ENCODE peak calls at places on chromosomes 4 and X, in seven cellular contexts. Q is sigmoid colon, J is upper lobe of left lung, P is testis, L is Peyer's patch, W is spleen, X is IMR-90. Y is an unnamed sample.

GRCh38 chr4:155679343-155679742 is 12.7 kb downstream of the GUCY1A1 start:
- DNase-seq in P (no peak), J (no peak), L (no peak), Q (peak; percentile 78), W (no peak), X (peak; percentile 38), Y (peak; percentile 3)

GRCh38 chr4:83535945-83536648 is at the start of gene GPAT3:
- DNase-seq in Q (peak; percentile 91), X (peak; percentile 45), J (peak; percentile 95), L (peak; percentile 35), W (peak; percentile 93), P (peak; percentile 70), Y (peak; percentile 62)

GRCh38 chr4:98775672-98776071 is 117.3 kb upstream of the TSPAN5 start:
- DNase-seq in L (no peak), Q (no peak), J (no peak), W (no peak), P (no peak), X (no peak), Y (no peak)

GRCh38 chrX:84046403-84046984 is 141.5 kb downstream of the RPS6KA6 start:
- DNase-seq in P (peak; percentile 13), L (no peak), J (no peak), W (no peak), X (peak; percentile 38), Q (no peak), Y (peak; percentile 7)

GRCh38 chr4:107366016-107366415 is 329.9 kb upstream of the DKK2 start:
- DNase-seq in Q (no peak), X (no peak), W (no peak), L (no peak), J (no peak), P (no peak), Y (no peak)

GRCh38 chrX:127207326-127207725 is 387.8 kb downstream of the PRR32 start:
- DNase-seq in P (no peak), L (no peak), Q (no peak), W (no peak), X (no peak), J (no peak), Y (no peak)

GRCh38 chrX:71053217-71053621 is 14.9 kb downstream of the SNX12 start:
- DNase-seq in P (peak; percentile 43), Q (no peak), L (peak; percentile 17), J (peak; percentile 32), W (no peak), X (no peak), Y (peak; percentile 62)

GRCh38 chr4:851701-852430 is 25.9 kb upstream of the CPLX1 start:
- DNase-seq in P (no peak), J (peak; percentile 69), X (no peak), L (no peak), W (peak; percentile 58), Q (no peak), Y (no peak)

DNA sequence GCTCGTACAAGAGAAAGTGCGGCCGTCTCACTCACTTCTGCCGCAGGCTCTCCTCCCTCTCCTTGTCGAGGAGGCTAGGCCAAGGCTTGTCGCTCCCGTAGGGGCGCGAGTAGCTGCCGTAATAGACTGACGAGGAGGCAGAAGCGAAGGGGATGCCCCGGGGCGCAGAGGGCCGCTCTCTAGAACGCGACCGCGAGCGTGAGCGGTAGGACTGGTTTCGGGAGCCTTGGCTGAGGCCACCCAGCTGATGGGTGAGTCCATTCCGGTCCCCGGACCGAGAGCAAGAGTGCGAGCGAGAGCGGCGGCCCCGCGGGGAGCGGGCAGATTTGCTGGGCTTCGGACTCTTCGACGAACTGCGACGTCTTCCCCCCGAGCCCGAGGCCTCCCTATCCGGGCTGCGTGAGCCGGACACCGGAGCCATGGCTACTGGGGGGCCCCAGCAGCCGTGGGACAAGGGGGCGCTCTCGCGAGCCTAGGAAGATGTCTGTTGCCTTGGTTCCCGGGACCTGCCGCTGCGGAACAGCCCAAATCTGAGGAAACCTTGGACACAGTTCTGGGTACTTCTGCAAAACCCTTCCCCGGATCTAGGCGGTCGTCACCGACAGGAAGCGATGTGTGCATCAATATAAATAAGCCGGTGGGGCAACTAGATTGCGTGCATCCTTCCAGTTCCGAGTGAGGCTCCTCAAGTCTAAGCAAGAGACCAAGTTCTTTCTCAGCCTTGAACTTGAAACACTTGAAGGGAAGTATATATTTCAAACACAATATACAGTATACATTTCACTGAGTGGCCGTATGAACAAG is at the start of gene NKAP:
- DNase-seq in X (peak; percentile 94), W (peak; percentile 87), Q (peak; percentile 90), L (peak; percentile 68), J (peak; percentile 89), P (peak; percentile 89), Y (peak; percentile 93)
- TF ChIP-seq POLR2A in X (peak; percentile 54), W (no peak), Q (peak; percentile 25), L (peak; percentile 36), J (no peak), P (no peak), Y (peak; percentile 69)

GRCh38 chrX:1385251-1385794 is 6.6 kb downstream of the SLC25A6 start:
- DNase-seq in J (no peak), L (peak; percentile 17), W (peak; percentile 68), X (no peak), Q (peak; percentile 53), P (peak; percentile 16), Y (no peak)
- TF ChIP-seq POLR2A in J (no peak), L (no peak), W (no peak), X (no peak), Q (no peak), P (no peak), Y (no peak)

GRCh38 chr4:162770761-162771490 is 395.8 kb downstream of the NAF1 start:
- DNase-seq in L (no peak), P (no peak), X (no peak), W (no peak), J (no peak), Q (no peak), Y (no peak)
- TF ChIP-seq POLR2A in L (no peak), P (no peak), X (no peak), W (no peak), J (no peak), Q (no peak), Y (no peak)

GRCh38 chr4:8439168-8439567 is 1.4 kb downstream of the ACOX3 start:
- DNase-seq in J (no peak), X (peak; percentile 61), P (peak; percentile 60), L (no peak), W (no peak), Q (no peak), Y (no peak)
- TF ChIP-seq POLR2A in J (no peak), X (no peak), P (no peak), L (no peak), W (no peak), Q (no peak), Y (no peak)

DNA sequence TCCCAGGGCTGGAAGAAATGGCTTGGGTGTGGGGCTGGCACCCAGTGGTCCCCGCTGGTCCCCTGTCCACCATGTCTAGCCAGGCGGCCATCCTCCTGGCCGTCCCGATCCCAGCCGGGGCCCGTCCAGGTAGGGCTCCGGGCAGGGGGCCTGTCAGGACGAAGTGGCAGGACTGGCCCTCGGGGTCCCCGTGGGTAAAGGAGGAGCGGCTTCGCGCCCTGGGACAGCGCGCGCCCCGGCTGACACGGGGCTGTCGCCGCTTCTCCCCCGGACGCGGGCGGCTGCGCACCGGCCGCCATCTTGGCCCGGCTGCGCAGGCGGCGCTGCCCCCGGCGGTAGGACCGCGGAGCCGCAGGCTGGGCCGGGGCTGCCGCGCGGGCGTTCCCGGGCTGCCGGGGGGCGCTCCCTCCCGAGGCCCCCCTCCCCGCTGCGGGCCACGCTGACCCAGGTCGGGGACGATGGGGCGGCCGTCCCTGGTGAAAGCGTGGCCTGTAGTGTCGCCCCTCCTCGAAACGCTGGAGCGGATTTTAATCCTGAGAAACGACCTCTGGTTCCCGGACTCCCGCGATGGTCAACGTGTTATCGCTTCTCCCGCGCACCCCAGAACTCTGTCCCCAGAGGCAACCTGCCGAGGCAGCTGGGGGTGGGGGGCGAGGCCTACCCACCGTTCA is 60.4 kb upstream of the BCOR start:
- DNase-seq in Q (no peak), L (no peak), X (peak; percentile 17), J (peak; percentile 90), W (peak; percentile 86), P (no peak), Y (peak; percentile 52)
- TF ChIP-seq POLR2A in Q (no peak), L (no peak), X (no peak), J (no peak), W (no peak), P (no peak), Y (no peak)

GRCh38 chr4:186189656-186190055 is 1.7 kb upstream of the CYP4V2 start:
- DNase-seq in Q (no peak), J (no peak), P (no peak), X (no peak), W (no peak), L (no peak), Y (no peak)

GRCh38 chr4:186190456-186191265 is 706 bp upstream of the CYP4V2 start:
- DNase-seq in Q (peak; percentile 75), W (peak; percentile 92), J (no peak), X (no peak), L (peak; percentile 43), P (peak; percentile 46), Y (peak; percentile 67)

GRCh38 chr4:186193851-186194250 is 2.5 kb downstream of the CYP4V2 start:
- DNase-seq in P (no peak), Q (no peak), J (no peak), W (no peak), L (no peak), X (no peak), Y (no peak)

GRCh38 chr4:186192068-186192751 is 843 bp downstream of the CYP4V2 start:
- DNase-seq in Q (peak; percentile 81), P (peak; percentile 71), L (peak; percentile 35), J (no peak), X (peak; percentile 48), W (no peak), Y (peak; percentile 47)

DNA sequence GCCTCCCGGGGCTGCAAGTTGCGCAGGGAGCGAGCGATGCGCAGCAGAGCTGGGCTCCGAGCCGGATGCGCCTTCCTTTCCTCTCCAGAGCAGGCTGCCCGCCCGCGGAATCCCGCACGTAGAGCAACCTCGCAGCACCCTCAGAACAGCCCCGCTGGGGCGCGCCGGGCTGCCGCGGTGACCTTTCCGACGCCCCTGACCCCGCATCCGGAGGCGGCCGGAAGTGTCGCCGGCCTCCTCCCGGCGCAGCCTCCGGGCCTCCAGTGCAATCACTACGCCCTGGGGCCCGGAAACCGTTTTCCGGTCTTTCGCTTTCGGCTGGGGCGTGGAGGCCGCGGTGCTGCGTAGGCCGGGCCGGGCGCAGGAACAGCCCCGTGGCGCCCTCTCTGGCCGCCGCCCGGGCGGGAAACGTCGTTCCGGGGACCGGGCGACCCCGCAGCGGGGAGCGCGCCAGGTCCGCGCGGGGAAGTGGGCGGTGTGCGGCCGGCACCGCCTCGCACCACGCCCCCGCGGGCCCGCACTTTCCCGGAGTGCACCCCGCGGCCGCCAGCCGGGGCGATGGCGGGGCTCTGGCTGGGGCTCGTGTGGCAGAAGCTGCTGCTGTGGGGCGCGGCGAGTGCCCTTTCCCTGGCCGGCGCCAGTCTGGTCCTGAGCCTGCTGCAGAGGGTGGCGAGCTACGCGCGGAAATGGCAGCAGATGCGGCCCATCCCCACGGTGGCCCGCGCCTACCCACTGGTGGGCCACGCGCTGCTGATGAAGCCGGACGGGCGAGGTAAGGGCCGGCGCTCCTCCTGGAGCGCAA is at the start of gene CYP4V2:
- DNase-seq in X (peak; percentile 72), P (peak; percentile 80), L (peak; percentile 83), J (peak; percentile 96), Q (peak; percentile 91), W (peak; percentile 96), Y (peak; percentile 87)
- TF ChIP-seq POLR2A in X (no peak), P (no peak), L (peak; percentile 77), J (no peak), Q (no peak), W (no peak), Y (peak; percentile 61)

GRCh38 chr4:167041524-167041923 is 192.8 kb downstream of the SPOCK3 start:
- DNase-seq in W (no peak), L (no peak), P (no peak), J (no peak), X (no peak), Q (no peak), Y (no peak)
- TF ChIP-seq POLR2A in W (no peak), L (no peak), P (no peak), J (no peak), X (no peak), Q (no peak), Y (no peak)

GRCh38 chr4:41256740-41257256 is at the start of gene UCHL1:
- DNase-seq in J (peak; percentile 83), P (peak; percentile 84), L (no peak), Q (peak; percentile 66), X (peak; percentile 94), W (no peak), Y (peak; percentile 12)
- TF ChIP-seq POLR2A in J (no peak), P (no peak), L (no peak), Q (no peak), X (peak; percentile 99), W (no peak), Y (no peak)